ENCODE peak calls at places on chromosome 12, in five cellular contexts. K is endodermal cell, P is cardiac muscle cell, C is brain microvascular endothelial cell, G is GM06990. R is an unnamed sample.

GRCh38 chr12:15356831-15357456 is 34.6 kb downstream of the PTPRO start:
- DNase-seq in K (peak; percentile 72), P (no peak), C (no peak), G (peak; percentile 6), R (no peak)

GRCh38 chr12:92055877-92056276 is 89.8 kb downstream of the BTG1 start:
- DNase-seq in K (no peak), P (no peak), C (no peak), G (no peak), R (no peak)

GRCh38 chr12:6062427-6063378 is 61.8 kb downstream of the VWF start:
- DNase-seq in K (peak; percentile 94), P (peak; percentile 65), C (no peak), G (no peak), R (peak; percentile 12)

GRCh38 chr12:108560321-108560721 is 652 bp downstream of the SART3 start:
- DNase-seq in K (no peak), P (no peak), C (peak; percentile 56), G (no peak), R (peak; percentile 10)

GRCh38 chr12:85575115-85576096 is 260.8 kb downstream of the RASSF9 start:
- DNase-seq in K (peak; percentile 88), P (peak; percentile 64), C (peak; percentile 77), G (no peak), R (peak; percentile 45)

GRCh38 chr12:53948650-53949593 is 5.8 kb upstream of the HOXC12 start:
- DNase-seq in K (peak; percentile 68), P (no peak), C (no peak), G (no peak), R (no peak)

GRCh38 chr12:121253638-121254335 is 42.7 kb downstream of the CAMKK2 start:
- DNase-seq in K (no peak), P (no peak), C (no peak), G (no peak), R (no peak)

GRCh38 chr12:106581543-106582263 is 1.1 kb upstream of the RFX4 start:
- DNase-seq in K (peak; percentile 95), P (peak; percentile 79), C (no peak), G (no peak), R (no peak)

GRCh38 chr12:52235822-52236291 is 2.8 kb downstream of the KRT7 start:
- DNase-seq in K (no peak), P (no peak), C (no peak), G (no peak), R (no peak)

GRCh38 chr12:84986586-84986985 is 49.5 kb downstream of the TSPAN19 start:
- DNase-seq in K (no peak), P (no peak), C (no peak), G (no peak), R (no peak)

GRCh38 chr12:115354476-115354890 is 670.5 kb upstream of the TBX3 start:
- DNase-seq in K (no peak), P (no peak), C (no peak), G (no peak), R (no peak)

GRCh38 chr12:93434305-93434704 is 7.4 kb downstream of the UBE2N start:
- DNase-seq in K (no peak), P (no peak), C (no peak), G (no peak), R (no peak)

GRCh38 chr12:113070117-113070906 is 13.8 kb downstream of the DTX1 start:
- DNase-seq in K (no peak), P (no peak), C (no peak), G (peak; percentile 69), R (no peak)

GRCh38 chr12:125639826-125640225 is 574.6 kb downstream of the AACS start:
- DNase-seq in K (no peak), P (no peak), C (no peak), G (no peak), R (no peak)

GRCh38 chr12:63445266-63445665 is 223.0 kb downstream of the DPY19L2 start:
- DNase-seq in K (no peak), P (no peak), C (no peak), G (no peak), R (no peak)

GRCh38 chr12:94640134-94640928 is 10.0 kb downstream of the TMCC3 start:
- DNase-seq in K (no peak), P (no peak), C (peak; percentile 93), G (peak; percentile 73), R (peak; percentile 83)

GRCh38 chr12:75944097-75944904 is 87.3 kb downstream of the PHLDA1 start:
- DNase-seq in K (peak; percentile 71), P (no peak), C (peak; percentile 73), G (peak; percentile 78), R (peak; percentile 94)

GRCh38 chr12:82069931-82070514 is 288.2 kb downstream of the CCDC59 start:
- DNase-seq in K (no peak), P (no peak), C (no peak), G (no peak), R (no peak)

GRCh38 chr12:83016226-83016835 is 329.6 kb downstream of the TMTC2 start:
- DNase-seq in K (no peak), P (peak; percentile 27), C (peak; percentile 92), G (no peak), R (no peak)

R was measured in RCC 7860.